ENCODE peak calls at places on chromosomes 13 and 19, in four cellular contexts. V, H, Q and N are unnamed samples.

GRCh38 chr19:4337906-4338440 is 654 bp downstream of the STAP2 start:
- DNase-seq in H (no peak), Q (peak; percentile 32), V (no peak), N (peak; percentile 69)

GRCh38 chr13:81639984-81640582 is 1299.2 kb upstream of the SPRY2 start:
- DNase-seq in H (peak; percentile 20), Q (no peak), V (no peak), N (peak; percentile 20)

GRCh38 chr13:110811008-110811720 is 97.7 kb downstream of the ING1 start:
- DNase-seq in V (no peak), Q (no peak), H (no peak), N (no peak)

GRCh38 chr13:50584856-50585580 is 258.5 kb downstream of the DLEU7 start:
- DNase-seq in V (no peak), H (no peak), Q (no peak), N (no peak)

GRCh38 chr13:94641432-94641941 is 39.8 kb downstream of the GPR180 start:
- DNase-seq in H (no peak), V (no peak), Q (no peak), N (no peak)

GRCh38 chr19:29815231-29815630 is 3.4 kb downstream of the CCNE1 start:
- DNase-seq in V (no peak), Q (no peak), H (no peak), N (peak; percentile 42)

GRCh38 chr19:36136975-36137686 is 2.7 kb upstream of the CAPNS1 start:
- DNase-seq in V (no peak), H (peak; percentile 69), Q (peak; percentile 92), N (no peak)

GRCh38 chr13:110524484-110525254 is 36.9 kb downstream of the RAB20 start:
- DNase-seq in V (no peak), H (peak; percentile 40), Q (peak; percentile 59), N (no peak)

GRCh38 chr19:42567567-42567966 is 27.2 kb downstream of the CEACAM8 start:
- DNase-seq in Q (no peak), V (no peak), H (no peak), N (no peak)

DNA sequence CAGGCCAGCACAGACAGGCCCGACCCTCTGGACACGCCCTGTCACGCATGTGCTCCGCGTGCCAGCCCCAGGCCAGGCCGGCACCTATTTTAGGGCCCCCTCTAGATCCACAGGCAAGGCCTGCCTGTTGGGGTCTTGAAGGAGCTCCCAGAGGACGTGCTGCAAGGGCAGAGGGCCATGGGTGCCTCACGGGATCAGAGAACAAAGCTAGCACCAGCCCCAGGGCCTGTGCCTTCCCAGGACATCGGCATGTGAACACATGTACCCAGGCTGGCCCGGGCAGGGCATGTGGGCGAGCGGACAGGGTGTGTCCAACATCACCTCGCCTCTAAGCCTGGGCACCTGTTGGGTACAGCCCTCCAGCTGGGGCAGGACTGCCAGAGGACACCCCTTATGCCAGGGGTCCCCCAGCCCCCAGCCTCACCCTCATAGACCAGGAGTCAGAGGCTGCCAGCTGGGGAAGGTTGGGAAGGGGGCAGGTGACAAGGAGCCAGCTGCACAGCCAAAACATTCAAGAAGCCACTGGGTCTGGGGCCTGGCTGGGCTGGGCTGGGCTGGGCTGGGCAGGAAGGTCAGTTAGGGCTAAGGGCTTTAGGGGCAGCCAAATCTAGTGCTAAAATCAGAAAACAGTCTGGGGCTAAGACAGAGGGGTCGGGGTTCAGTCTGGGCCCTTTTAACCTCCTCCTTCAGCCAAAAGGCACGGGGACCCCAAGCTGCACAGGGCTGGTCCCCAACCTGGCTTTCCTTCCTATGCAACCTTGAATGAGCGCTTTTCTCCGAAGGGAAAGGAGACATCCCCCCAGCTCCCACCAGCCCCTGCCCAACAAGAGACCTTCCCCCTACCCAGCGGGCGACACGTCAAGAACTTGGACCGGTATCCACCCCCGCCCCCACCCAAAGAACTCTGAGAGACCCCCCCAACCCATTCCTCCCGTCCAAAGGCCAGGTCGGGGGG is 35.3 kb upstream of the NANOS3 start:
- DNase-seq in V (no peak), Q (peak; percentile 91), H (peak; percentile 52), N (peak; percentile 69)
- TF ChIP-seq POLR2A in V (no peak), Q (peak; percentile 35), H (no peak), N (peak; percentile 90)

GRCh38 chr19:14116525-14116917 is 1.0 kb downstream of the PRKACA start:
- DNase-seq in V (no peak), Q (no peak), H (no peak), N (no peak)

GRCh38 chr19:14116918-14117578 is 514 bp downstream of the PRKACA start:
- DNase-seq in Q (no peak), V (no peak), H (peak; percentile 51), N (no peak)

GRCh38 chr19:14119644-14120496 is 2.3 kb upstream of the PRKACA start:
- DNase-seq in V (no peak), H (no peak), Q (no peak), N (no peak)

GRCh38 chr19:14117668-14118164 is at the start of gene PRKACA:
- DNase-seq in H (peak; percentile 98), V (no peak), Q (peak; percentile 99), N (peak; percentile 99)

GRCh38 chr19:14118165-14119051 is 846 bp upstream of the PRKACA start:
- DNase-seq in H (peak; percentile 59), V (no peak), Q (peak; percentile 90), N (peak; percentile 59)
- TF ChIP-seq POLR2A in H (peak; percentile 71), V (peak; percentile 60), Q (peak; percentile 68), N (no peak)

GRCh38 chr19:2032296-2032941 is 16.9 kb upstream of the BTBD2 start:
- DNase-seq in V (peak; percentile 99), H (peak; percentile 98), Q (peak; percentile 99), N (no peak)
- TF ChIP-seq POLR2A in V (peak; percentile 15), H (peak; percentile 54), Q (no peak), N (no peak)

GRCh38 chr19:48318286-48318987 is 6.9 kb upstream of the EMP3 start:
- DNase-seq in V (no peak), H (no peak), Q (no peak), N (no peak)

GRCh38 chr19:48325265-48325910 is at the start of gene EMP3:
- DNase-seq in H (peak; percentile 40), V (no peak), Q (peak; percentile 71), N (peak; percentile 89)

GRCh38 chr19:48319647-48320537 is 5.5 kb upstream of the EMP3 start:
- DNase-seq in V (no peak), Q (peak; percentile 65), H (peak; percentile 89), N (peak; percentile 89)

GRCh38 chr19:48321622-48322591 is 3.4 kb upstream of the EMP3 start:
- DNase-seq in V (no peak), Q (peak; percentile 96), H (peak; percentile 99), N (peak; percentile 99)

GRCh38 chr19:48321372-48321621 is 4.1 kb upstream of the EMP3 start:
- DNase-seq in V (no peak), H (peak; percentile 97), Q (peak; percentile 99), N (peak; percentile 97)
- TF ChIP-seq POLR2A in V (peak; percentile 80), H (no peak), Q (peak; percentile 86), N (no peak)

DNA sequence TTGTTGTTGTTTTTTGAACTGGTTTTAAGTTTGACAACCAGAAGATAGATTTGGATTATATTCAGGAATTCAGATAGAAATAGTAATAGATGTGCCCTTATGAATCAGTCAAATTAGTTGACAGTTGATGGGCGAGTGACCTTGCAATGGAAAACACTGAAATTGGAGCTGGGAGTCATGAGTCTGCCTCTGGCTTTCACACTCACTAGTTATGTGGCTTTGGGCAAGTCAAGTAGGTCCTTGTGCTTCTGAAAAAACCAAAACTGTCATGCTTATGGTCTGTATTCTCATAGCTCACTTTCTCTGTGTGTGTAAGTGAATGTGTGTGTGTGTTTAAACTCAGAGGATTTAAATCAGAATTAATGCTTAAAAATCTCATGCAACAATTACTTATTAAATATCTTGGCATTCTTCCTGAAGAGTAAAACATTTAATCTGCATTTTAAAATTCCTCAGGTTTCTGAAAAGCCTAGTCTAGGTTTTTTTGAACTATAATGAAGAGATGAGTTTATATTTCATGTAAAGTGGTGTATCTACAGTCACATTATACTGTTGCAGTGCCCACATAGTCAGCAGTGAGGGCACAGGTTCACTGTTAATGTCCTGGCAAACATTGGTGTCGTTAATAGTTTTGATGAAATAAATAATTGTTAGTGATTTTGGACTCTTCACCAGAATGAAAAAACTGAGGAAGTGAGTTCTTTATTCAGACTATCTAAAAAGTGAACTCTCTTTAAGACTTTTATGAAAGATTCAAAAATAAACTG is 32.5 kb downstream of the UCHL3 start:
- DNase-seq in V (no peak), Q (no peak), H (no peak), N (no peak)
- TF ChIP-seq POLR2A in V (no peak), Q (no peak), H (no peak), N (no peak)

GRCh38 chr19:45730389-45731288 is at the start of gene FBXO46:
- DNase-seq in V (no peak), H (peak; percentile 97), Q (peak; percentile 97), N (peak; percentile 96)
- TF ChIP-seq POLR2A in V (peak; percentile 62), H (peak; percentile 85), Q (peak; percentile 87), N (peak; percentile 75)

GRCh38 chr13:30748717-30749116 is 13.4 kb downstream of the ALOX5AP start:
- DNase-seq in H (no peak), V (no peak), Q (no peak), N (no peak)

GRCh38 chr13:30744056-30744684 is 8.8 kb downstream of the ALOX5AP start:
- DNase-seq in H (no peak), Q (peak; percentile 37), V (no peak), N (peak; percentile 2)

GRCh38 chr13:30744686-30745085 is 9.3 kb downstream of the ALOX5AP start:
- DNase-seq in Q (no peak), V (no peak), H (no peak), N (no peak)

GRCh38 chr13:30745917-30746686 is 10.8 kb downstream of the ALOX5AP start:
- DNase-seq in V (no peak), H (peak; percentile 26), Q (no peak), N (no peak)

DNA sequence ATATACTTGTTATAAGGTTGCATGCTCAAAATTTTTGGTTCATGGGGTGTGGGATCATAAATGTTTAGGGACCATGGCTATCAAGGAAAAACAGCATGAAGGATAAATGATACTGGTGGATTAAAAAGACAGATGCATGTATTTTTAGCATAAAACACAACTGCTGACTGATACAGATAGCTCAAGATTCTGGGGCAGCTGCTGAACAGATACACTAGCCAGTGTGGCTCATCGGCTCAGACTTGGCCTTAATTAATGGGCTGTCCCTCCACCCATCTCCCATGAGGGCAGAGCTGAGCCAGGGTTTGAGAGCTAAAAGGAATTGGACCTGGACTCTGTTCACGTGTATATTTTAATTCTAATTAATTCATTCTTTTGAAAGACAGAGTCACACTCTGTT is 11.5 kb downstream of the ALOX5AP start:
- DNase-seq in H (no peak), Q (no peak), V (no peak), N (no peak)
- TF ChIP-seq POLR2A in H (no peak), Q (no peak), V (no peak), N (no peak)